ENCODE peak calls at places on chromosome 10, in eight cellular contexts. One of them, this sample, is unnamed.

GRCh38 chr10:81792729-81793128 is 82.3 kb upstream of the NRG3 start:
- DNase-seq in OCI-LY7: no peak
- DNase-seq in dorsolateral prefrontal cortex: no peak
- DNase-seq in CD4-positive, alpha-beta T cell: no peak
- DNase-seq in heart left ventricle: no peak
- DNase-seq in prostate gland: no peak
- DNase-seq in tibial artery: no peak
- DNase-seq in ovary: no peak
- DNase-seq in this sample: no peak

GRCh38 chr10:44960098-44960480 is 487 bp downstream of the RASSF4 start:
- DNase-seq in prostate gland: no peak
- DNase-seq in ovary: no peak
- DNase-seq in tibial artery: no peak
- DNase-seq in heart left ventricle: no peak
- DNase-seq in dorsolateral prefrontal cortex: peak; percentile 10
- DNase-seq in CD4-positive, alpha-beta T cell: no peak
- DNase-seq in OCI-LY7: no peak
- DNase-seq in this sample: no peak

GRCh38 chr10:76675951-76676587 is 961.5 kb downstream of the KCNMA1 start:
- DNase-seq in dorsolateral prefrontal cortex: peak; percentile 55
- DNase-seq in CD4-positive, alpha-beta T cell: no peak
- DNase-seq in tibial artery: peak; percentile 86
- DNase-seq in heart left ventricle: peak; percentile 26
- DNase-seq in OCI-LY7: no peak
- DNase-seq in prostate gland: no peak
- DNase-seq in ovary: peak; percentile 50
- DNase-seq in this sample: no peak

GRCh38 chr10:4058514-4059029 is 273.6 kb upstream of the KLF6 start:
- DNase-seq in tibial artery: no peak
- DNase-seq in CD4-positive, alpha-beta T cell: no peak
- DNase-seq in prostate gland: peak; percentile 68
- DNase-seq in dorsolateral prefrontal cortex: no peak
- DNase-seq in heart left ventricle: no peak
- DNase-seq in OCI-LY7: no peak
- DNase-seq in ovary: no peak
- DNase-seq in this sample: no peak

GRCh38 chr10:15369642-15370211 is 1.4 kb downstream of the FAM171A1 start:
- DNase-seq in ovary: peak; percentile 45
- DNase-seq in heart left ventricle: no peak
- DNase-seq in dorsolateral prefrontal cortex: no peak
- DNase-seq in OCI-LY7: no peak
- DNase-seq in prostate gland: no peak
- DNase-seq in tibial artery: no peak
- DNase-seq in CD4-positive, alpha-beta T cell: no peak
- DNase-seq in this sample: no peak

GRCh38 chr10:70232859-70233108 is 445 bp downstream of the PPA1 start:
- DNase-seq in heart left ventricle: no peak
- DNase-seq in prostate gland: no peak
- DNase-seq in tibial artery: no peak
- DNase-seq in OCI-LY7: no peak
- DNase-seq in dorsolateral prefrontal cortex: no peak
- DNase-seq in ovary: no peak
- DNase-seq in CD4-positive, alpha-beta T cell: no peak
- DNase-seq in this sample: no peak

GRCh38 chr10:22651276-22651980 is 63.0 kb downstream of the PIP4K2A start:
- DNase-seq in OCI-LY7: no peak
- DNase-seq in prostate gland: no peak
- DNase-seq in dorsolateral prefrontal cortex: no peak
- DNase-seq in ovary: no peak
- DNase-seq in CD4-positive, alpha-beta T cell: no peak
- DNase-seq in heart left ventricle: no peak
- DNase-seq in tibial artery: no peak
- DNase-seq in this sample: no peak

GRCh38 chr10:101538481-101538880 is 49.6 kb downstream of the POLL start:
- DNase-seq in OCI-LY7: no peak
- DNase-seq in prostate gland: no peak
- DNase-seq in ovary: no peak
- DNase-seq in CD4-positive, alpha-beta T cell: no peak
- DNase-seq in tibial artery: no peak
- DNase-seq in dorsolateral prefrontal cortex: no peak
- DNase-seq in heart left ventricle: no peak
- DNase-seq in this sample: no peak

GRCh38 chr10:63013755-63014154 is 119.4 kb upstream of the NRBF2 start:
- DNase-seq in ovary: no peak
- DNase-seq in tibial artery: no peak
- DNase-seq in OCI-LY7: no peak
- DNase-seq in heart left ventricle: no peak
- DNase-seq in prostate gland: no peak
- DNase-seq in CD4-positive, alpha-beta T cell: no peak
- DNase-seq in dorsolateral prefrontal cortex: no peak
- DNase-seq in this sample: no peak

GRCh38 chr10:98556061-98556460 is 109.3 kb upstream of the HPS1 start:
- DNase-seq in CD4-positive, alpha-beta T cell: no peak
- DNase-seq in heart left ventricle: no peak
- DNase-seq in tibial artery: no peak
- DNase-seq in dorsolateral prefrontal cortex: no peak
- DNase-seq in ovary: no peak
- DNase-seq in OCI-LY7: no peak
- DNase-seq in prostate gland: no peak
- DNase-seq in this sample: no peak

GRCh38 chr10:80493482-80494021 is 39.4 kb downstream of the TSPAN14 start:
- DNase-seq in tibial artery: no peak
- DNase-seq in ovary: no peak
- DNase-seq in CD4-positive, alpha-beta T cell: no peak
- DNase-seq in prostate gland: no peak
- DNase-seq in OCI-LY7: no peak
- DNase-seq in dorsolateral prefrontal cortex: no peak
- DNase-seq in heart left ventricle: no peak
- DNase-seq in this sample: no peak

GRCh38 chr10:77160679-77161078 is 476.9 kb downstream of the KCNMA1 start:
- DNase-seq in heart left ventricle: no peak
- DNase-seq in dorsolateral prefrontal cortex: no peak
- DNase-seq in prostate gland: no peak
- DNase-seq in ovary: no peak
- DNase-seq in OCI-LY7: no peak
- DNase-seq in CD4-positive, alpha-beta T cell: no peak
- DNase-seq in tibial artery: no peak
- DNase-seq in this sample: peak; percentile 76

GRCh38 chr10:29804025-29804852 is 169.5 kb upstream of the SVIL start:
- DNase-seq in CD4-positive, alpha-beta T cell: no peak
- DNase-seq in prostate gland: peak; percentile 70
- DNase-seq in tibial artery: peak; percentile 76
- DNase-seq in heart left ventricle: no peak
- DNase-seq in ovary: no peak
- DNase-seq in dorsolateral prefrontal cortex: no peak
- DNase-seq in OCI-LY7: no peak
- DNase-seq in this sample: peak; percentile 75

GRCh38 chr10:93851169-93851568 is 42.6 kb upstream of the SLC35G1 start:
- DNase-seq in ovary: no peak
- DNase-seq in heart left ventricle: no peak
- DNase-seq in CD4-positive, alpha-beta T cell: no peak
- DNase-seq in OCI-LY7: no peak
- DNase-seq in dorsolateral prefrontal cortex: no peak
- DNase-seq in prostate gland: no peak
- DNase-seq in tibial artery: no peak
- DNase-seq in this sample: no peak
- H3K27ac ChIP-seq in ovary: no peak overlapping the region
- H3K27ac ChIP-seq in heart left ventricle: no peak overlapping the region
- H3K27ac ChIP-seq in CD4-positive, alpha-beta T cell: no peak overlapping the region
- H3K27ac ChIP-seq in OCI-LY7: no peak overlapping the region
- H3K27ac ChIP-seq in dorsolateral prefrontal cortex: no peak overlapping the region
- H3K27ac ChIP-seq in prostate gland: no peak overlapping the region
- H3K27ac ChIP-seq in tibial artery: no peak overlapping the region
- H3K27ac ChIP-seq in this sample: no peak overlapping the region

DNA sequence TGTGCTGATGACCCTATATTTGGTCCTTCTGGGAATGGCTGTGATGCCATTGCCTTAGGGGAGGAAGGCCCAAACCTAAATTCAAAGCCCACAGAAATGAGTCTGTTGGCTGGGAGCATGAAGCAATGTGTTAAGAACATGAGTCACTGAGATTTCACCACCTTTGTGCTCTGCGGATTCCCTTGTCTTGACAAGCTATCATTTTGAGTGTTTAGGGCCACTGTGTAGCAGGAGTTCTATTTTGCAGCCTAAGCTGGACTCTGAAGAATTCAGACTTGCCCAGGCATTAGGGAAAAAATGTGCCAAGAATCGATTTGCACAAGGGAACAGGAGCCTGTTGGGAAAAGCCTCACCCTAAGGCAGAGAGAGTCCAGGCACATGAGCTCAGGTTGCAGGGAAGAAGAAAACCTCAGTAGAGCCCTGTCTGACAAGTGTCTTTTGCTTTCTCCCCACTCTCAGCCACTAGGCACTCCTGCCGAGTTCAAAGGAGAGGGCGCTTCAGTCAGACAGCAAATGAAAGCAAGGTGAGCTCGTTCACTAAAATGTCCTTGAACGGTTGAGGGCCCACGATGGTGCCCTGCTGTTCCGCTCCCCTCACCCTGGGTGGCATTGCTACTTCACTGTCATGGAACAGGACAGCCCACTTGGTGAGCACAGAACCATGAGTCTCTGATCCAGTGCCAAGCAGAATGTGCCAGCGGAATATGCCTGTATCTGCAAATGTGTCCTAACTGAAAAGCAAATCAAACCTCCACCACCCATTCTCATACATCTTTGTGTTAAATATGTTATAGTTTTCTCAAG is 93.6 kb downstream of the PRLHR start:
- DNase-seq in prostate gland: peak; percentile 21
- DNase-seq in tibial artery: no peak
- DNase-seq in CD4-positive, alpha-beta T cell: no peak
- DNase-seq in ovary: no peak
- DNase-seq in OCI-LY7: no peak
- DNase-seq in heart left ventricle: no peak
- DNase-seq in dorsolateral prefrontal cortex: no peak
- DNase-seq in this sample: no peak
- H3K27ac ChIP-seq in prostate gland: no peak overlapping the region
- H3K27ac ChIP-seq in tibial artery: no peak overlapping the region
- H3K27ac ChIP-seq in CD4-positive, alpha-beta T cell: no peak overlapping the region
- H3K27ac ChIP-seq in ovary: no peak overlapping the region
- H3K27ac ChIP-seq in OCI-LY7: no peak overlapping the region
- H3K27ac ChIP-seq in heart left ventricle: no peak overlapping the region
- H3K27ac ChIP-seq in dorsolateral prefrontal cortex: no peak overlapping the region
- H3K27ac ChIP-seq in this sample: no peak overlapping the region

GRCh38 chr10:33337335-33337854 is 2.9 kb upstream of the NRP1 start:
- DNase-seq in dorsolateral prefrontal cortex: no peak
- DNase-seq in tibial artery: peak; percentile 33
- DNase-seq in ovary: peak; percentile 47
- DNase-seq in CD4-positive, alpha-beta T cell: no peak
- DNase-seq in OCI-LY7: no peak
- DNase-seq in heart left ventricle: peak; percentile 68
- DNase-seq in prostate gland: no peak
- DNase-seq in this sample: no peak
- H3K27ac ChIP-seq in dorsolateral prefrontal cortex: peak overlapping the region; percentile 87
- H3K27ac ChIP-seq in tibial artery: peak overlapping the region; percentile 93
- H3K27ac ChIP-seq in ovary: no peak overlapping the region
- H3K27ac ChIP-seq in CD4-positive, alpha-beta T cell: no peak overlapping the region
- H3K27ac ChIP-seq in OCI-LY7: no peak overlapping the region
- H3K27ac ChIP-seq in heart left ventricle: peak overlapping the region; percentile 98
- H3K27ac ChIP-seq in prostate gland: peak overlapping the region; percentile 82
- H3K27ac ChIP-seq in this sample: peak overlapping the region; percentile 84

GRCh38 chr10:116691544-116692126 is 50.7 kb downstream of the HSPA12A start:
- DNase-seq in ovary: peak; percentile 79
- DNase-seq in OCI-LY7: no peak
- DNase-seq in tibial artery: no peak
- DNase-seq in heart left ventricle: no peak
- DNase-seq in prostate gland: no peak
- DNase-seq in CD4-positive, alpha-beta T cell: no peak
- DNase-seq in dorsolateral prefrontal cortex: no peak
- DNase-seq in this sample: no peak
- H3K27ac ChIP-seq in ovary: no peak overlapping the region
- H3K27ac ChIP-seq in OCI-LY7: no peak overlapping the region
- H3K27ac ChIP-seq in tibial artery: peak overlapping the region; percentile 10
- H3K27ac ChIP-seq in heart left ventricle: no peak overlapping the region
- H3K27ac ChIP-seq in prostate gland: no peak overlapping the region
- H3K27ac ChIP-seq in CD4-positive, alpha-beta T cell: no peak overlapping the region
- H3K27ac ChIP-seq in dorsolateral prefrontal cortex: peak overlapping the region; percentile 52
- H3K27ac ChIP-seq in this sample: no peak overlapping the region

GRCh38 chr10:79444243-79445119 is 943 bp downstream of the ZCCHC24 start:
- DNase-seq in heart left ventricle: peak; percentile 80
- DNase-seq in CD4-positive, alpha-beta T cell: peak; percentile 47
- DNase-seq in dorsolateral prefrontal cortex: no peak
- DNase-seq in tibial artery: peak; percentile 77
- DNase-seq in OCI-LY7: peak; percentile 37
- DNase-seq in ovary: peak; percentile 75
- DNase-seq in prostate gland: peak; percentile 81
- DNase-seq in this sample: no peak
- H3K27ac ChIP-seq in heart left ventricle: peak overlapping the region; percentile 84
- H3K27ac ChIP-seq in CD4-positive, alpha-beta T cell: no peak overlapping the region
- H3K27ac ChIP-seq in dorsolateral prefrontal cortex: peak overlapping the region; percentile 95
- H3K27ac ChIP-seq in tibial artery: peak overlapping the region; percentile 87
- H3K27ac ChIP-seq in OCI-LY7: no peak overlapping the region
- H3K27ac ChIP-seq in ovary: peak overlapping the region; percentile 53
- H3K27ac ChIP-seq in prostate gland: peak overlapping the region; percentile 75
- H3K27ac ChIP-seq in this sample: peak overlapping the region; percentile 70

GRCh38 chr10:1198453-1199344 is 142.5 kb downstream of the WDR37 start:
- DNase-seq in dorsolateral prefrontal cortex: no peak
- DNase-seq in ovary: no peak
- DNase-seq in OCI-LY7: no peak
- DNase-seq in tibial artery: peak; percentile 9
- DNase-seq in heart left ventricle: peak; percentile 6
- DNase-seq in prostate gland: no peak
- DNase-seq in CD4-positive, alpha-beta T cell: no peak
- DNase-seq in this sample: no peak
- H3K27ac ChIP-seq in dorsolateral prefrontal cortex: peak overlapping the region; percentile 98
- H3K27ac ChIP-seq in ovary: no peak overlapping the region
- H3K27ac ChIP-seq in OCI-LY7: no peak overlapping the region
- H3K27ac ChIP-seq in tibial artery: no peak overlapping the region
- H3K27ac ChIP-seq in heart left ventricle: no peak overlapping the region
- H3K27ac ChIP-seq in prostate gland: no peak overlapping the region
- H3K27ac ChIP-seq in CD4-positive, alpha-beta T cell: no peak overlapping the region
- H3K27ac ChIP-seq in this sample: no peak overlapping the region

DNA sequence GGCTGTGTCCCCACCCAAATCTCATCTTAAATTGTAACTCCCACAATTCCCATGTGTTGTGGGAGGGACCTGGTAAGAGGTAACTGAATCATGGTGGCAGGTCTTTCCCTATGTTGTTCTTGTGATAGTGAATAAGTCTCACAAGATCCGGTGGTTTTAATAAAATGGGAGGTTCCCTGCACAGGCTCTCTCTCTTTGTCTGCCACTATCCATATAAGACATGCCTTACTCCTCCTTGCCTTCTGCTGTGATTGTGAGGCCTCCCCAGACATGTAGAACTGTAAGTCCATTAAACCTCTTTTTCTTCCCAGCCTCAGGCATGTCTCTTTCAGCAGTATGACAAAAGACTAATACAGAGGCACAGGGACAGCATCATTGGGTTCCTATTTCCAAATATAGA is 381.2 kb downstream of the SFMBT2 start:
- DNase-seq in dorsolateral prefrontal cortex: no peak
- DNase-seq in heart left ventricle: no peak
- DNase-seq in ovary: no peak
- DNase-seq in OCI-LY7: no peak
- DNase-seq in tibial artery: no peak
- DNase-seq in prostate gland: no peak
- DNase-seq in CD4-positive, alpha-beta T cell: no peak
- DNase-seq in this sample: no peak
- H3K27ac ChIP-seq in dorsolateral prefrontal cortex: no peak overlapping the region
- H3K27ac ChIP-seq in heart left ventricle: no peak overlapping the region
- H3K27ac ChIP-seq in ovary: no peak overlapping the region
- H3K27ac ChIP-seq in OCI-LY7: no peak overlapping the region
- H3K27ac ChIP-seq in tibial artery: no peak overlapping the region
- H3K27ac ChIP-seq in prostate gland: no peak overlapping the region
- H3K27ac ChIP-seq in CD4-positive, alpha-beta T cell: no peak overlapping the region
- H3K27ac ChIP-seq in this sample: no peak overlapping the region

This sample was measured in AG04450.